ENCODE peak calls at places on chromosomes 3 and 15, in seven cellular contexts. One of them, this sample, is unnamed.

GRCh38 chr3:182682263-182683229 is 110.8 kb upstream of the ATP11B start:
- DNase-seq in neural crest cell: peak
- DNase-seq in activated T-cell treated with anti-CD3 and anti-CD28 coated beads for 4 hours: peak
- DNase-seq in EH: peak
- DNase-seq in foreskin fibroblast: peak
- DNase-seq in LoVo: peak
- DNase-seq in activated CD4-positive, alpha-beta T cell treated with anti-CD3 and anti-CD28 coated beads for 1 hour: peak
- DNase-seq in this sample: no peak

GRCh38 chr15:56537881-56538280 is 72.9 kb upstream of the MNS1 start:
- DNase-seq in neural crest cell: no peak
- DNase-seq in activated T-cell treated with anti-CD3 and anti-CD28 coated beads for 4 hours: peak
- DNase-seq in EH: no peak
- DNase-seq in foreskin fibroblast: no peak
- DNase-seq in LoVo: no peak
- DNase-seq in activated CD4-positive, alpha-beta T cell treated with anti-CD3 and anti-CD28 coated beads for 1 hour: no peak
- DNase-seq in this sample: no peak

GRCh38 chr15:59371458-59372351 is 966 bp downstream of the MYO1E start:
- DNase-seq in neural crest cell: no peak
- DNase-seq in activated T-cell treated with anti-CD3 and anti-CD28 coated beads for 4 hours: no peak
- DNase-seq in EH: peak
- DNase-seq in foreskin fibroblast: no peak
- DNase-seq in LoVo: peak
- DNase-seq in activated CD4-positive, alpha-beta T cell treated with anti-CD3 and anti-CD28 coated beads for 1 hour: no peak
- DNase-seq in this sample: no peak

GRCh38 chr3:57889807-57890206 is 118.4 kb upstream of the FLNB start:
- DNase-seq in neural crest cell: no peak
- DNase-seq in activated T-cell treated with anti-CD3 and anti-CD28 coated beads for 4 hours: no peak
- DNase-seq in EH: peak
- DNase-seq in foreskin fibroblast: no peak
- DNase-seq in LoVo: no peak
- DNase-seq in activated CD4-positive, alpha-beta T cell treated with anti-CD3 and anti-CD28 coated beads for 1 hour: no peak
- DNase-seq in this sample: no peak

GRCh38 chr3:126473292-126474168 is 2.2 kb downstream of the ZXDC start:
- DNase-seq in neural crest cell: no peak
- DNase-seq in activated T-cell treated with anti-CD3 and anti-CD28 coated beads for 4 hours: no peak
- DNase-seq in EH: no peak
- DNase-seq in foreskin fibroblast: no peak
- DNase-seq in LoVo: no peak
- DNase-seq in activated CD4-positive, alpha-beta T cell treated with anti-CD3 and anti-CD28 coated beads for 1 hour: no peak
- DNase-seq in this sample: no peak

GRCh38 chr3:100706365-100706764 is 2.9 kb upstream of the TFG start:
- DNase-seq in neural crest cell: no peak
- DNase-seq in activated T-cell treated with anti-CD3 and anti-CD28 coated beads for 4 hours: no peak
- DNase-seq in EH: peak
- DNase-seq in foreskin fibroblast: no peak
- DNase-seq in LoVo: no peak
- DNase-seq in activated CD4-positive, alpha-beta T cell treated with anti-CD3 and anti-CD28 coated beads for 1 hour: no peak
- DNase-seq in this sample: peak

GRCh38 chr15:99403597-99403996 is 152.3 kb downstream of the LRRC28 start:
- DNase-seq in neural crest cell: no peak
- DNase-seq in activated T-cell treated with anti-CD3 and anti-CD28 coated beads for 4 hours: no peak
- DNase-seq in EH: no peak
- DNase-seq in foreskin fibroblast: no peak
- DNase-seq in LoVo: no peak
- DNase-seq in activated CD4-positive, alpha-beta T cell treated with anti-CD3 and anti-CD28 coated beads for 1 hour: no peak
- DNase-seq in this sample: no peak

GRCh38 chr15:83379574-83379973 is 67.6 kb upstream of the SH3GL3 start:
- DNase-seq in neural crest cell: no peak
- DNase-seq in activated T-cell treated with anti-CD3 and anti-CD28 coated beads for 4 hours: no peak
- DNase-seq in EH: peak
- DNase-seq in foreskin fibroblast: no peak
- DNase-seq in LoVo: peak
- DNase-seq in activated CD4-positive, alpha-beta T cell treated with anti-CD3 and anti-CD28 coated beads for 1 hour: no peak
- DNase-seq in this sample: peak

GRCh38 chr3:50242778-50243551 is 7.0 kb downstream of the GNAI2 start:
- DNase-seq in neural crest cell: no peak
- DNase-seq in activated T-cell treated with anti-CD3 and anti-CD28 coated beads for 4 hours: no peak
- DNase-seq in EH: peak
- DNase-seq in foreskin fibroblast: no peak
- DNase-seq in LoVo: no peak
- DNase-seq in activated CD4-positive, alpha-beta T cell treated with anti-CD3 and anti-CD28 coated beads for 1 hour: no peak
- DNase-seq in this sample: no peak

GRCh38 chr15:101772921-101773320 is 30.4 kb upstream of the OR4F6 start:
- DNase-seq in neural crest cell: no peak
- DNase-seq in activated T-cell treated with anti-CD3 and anti-CD28 coated beads for 4 hours: no peak
- DNase-seq in EH: no peak
- DNase-seq in foreskin fibroblast: no peak
- DNase-seq in LoVo: no peak
- DNase-seq in activated CD4-positive, alpha-beta T cell treated with anti-CD3 and anti-CD28 coated beads for 1 hour: no peak
- DNase-seq in this sample: no peak

GRCh38 chr3:56783644-56784451 is 17.9 kb downstream of the ARHGEF3 start:
- DNase-seq in neural crest cell: no peak
- DNase-seq in activated T-cell treated with anti-CD3 and anti-CD28 coated beads for 4 hours: peak
- DNase-seq in EH: peak
- DNase-seq in foreskin fibroblast: peak
- DNase-seq in LoVo: peak
- DNase-seq in activated CD4-positive, alpha-beta T cell treated with anti-CD3 and anti-CD28 coated beads for 1 hour: peak
- DNase-seq in this sample: no peak

GRCh38 chr15:64561997-64562396 is 101.6 kb downstream of the ZNF609 start:
- DNase-seq in neural crest cell: no peak
- DNase-seq in activated T-cell treated with anti-CD3 and anti-CD28 coated beads for 4 hours: no peak
- DNase-seq in EH: no peak
- DNase-seq in foreskin fibroblast: no peak
- DNase-seq in LoVo: no peak
- DNase-seq in activated CD4-positive, alpha-beta T cell treated with anti-CD3 and anti-CD28 coated beads for 1 hour: no peak
- DNase-seq in this sample: no peak

GRCh38 chr3:10517616-10518015 is 12.2 kb upstream of the ATP2B2 start:
- DNase-seq in neural crest cell: no peak
- DNase-seq in activated T-cell treated with anti-CD3 and anti-CD28 coated beads for 4 hours: no peak
- DNase-seq in EH: no peak
- DNase-seq in foreskin fibroblast: no peak
- DNase-seq in LoVo: no peak
- DNase-seq in activated CD4-positive, alpha-beta T cell treated with anti-CD3 and anti-CD28 coated beads for 1 hour: no peak
- DNase-seq in this sample: no peak

GRCh38 chr3:110608566-110608965 is 463.1 kb upstream of the NECTIN3 start:
- DNase-seq in neural crest cell: no peak
- DNase-seq in activated T-cell treated with anti-CD3 and anti-CD28 coated beads for 4 hours: no peak
- DNase-seq in EH: peak
- DNase-seq in foreskin fibroblast: peak
- DNase-seq in LoVo: no peak
- DNase-seq in activated CD4-positive, alpha-beta T cell treated with anti-CD3 and anti-CD28 coated beads for 1 hour: no peak
- DNase-seq in this sample: peak

GRCh38 chr3:49779378-49780079 is 6.8 kb downstream of the IP6K1 start:
- DNase-seq in neural crest cell: no peak
- DNase-seq in activated T-cell treated with anti-CD3 and anti-CD28 coated beads for 4 hours: no peak
- DNase-seq in EH: no peak
- DNase-seq in foreskin fibroblast: no peak
- DNase-seq in LoVo: no peak
- DNase-seq in activated CD4-positive, alpha-beta T cell treated with anti-CD3 and anti-CD28 coated beads for 1 hour: no peak
- DNase-seq in this sample: no peak

GRCh38 chr3:52401021-52401420 is 43.9 kb downstream of the SEMA3G start:
- DNase-seq in neural crest cell: no peak
- DNase-seq in activated T-cell treated with anti-CD3 and anti-CD28 coated beads for 4 hours: no peak
- DNase-seq in EH: no peak
- DNase-seq in foreskin fibroblast: no peak
- DNase-seq in LoVo: no peak
- DNase-seq in activated CD4-positive, alpha-beta T cell treated with anti-CD3 and anti-CD28 coated beads for 1 hour: no peak
- DNase-seq in this sample: no peak

GRCh38 chr3:171566803-171567422 is 106.7 kb upstream of the TNIK start:
- DNase-seq in neural crest cell: no peak
- DNase-seq in activated T-cell treated with anti-CD3 and anti-CD28 coated beads for 4 hours: no peak
- DNase-seq in EH: peak
- DNase-seq in foreskin fibroblast: peak
- DNase-seq in LoVo: peak
- DNase-seq in activated CD4-positive, alpha-beta T cell treated with anti-CD3 and anti-CD28 coated beads for 1 hour: no peak
- DNase-seq in this sample: peak

GRCh38 chr3:112293368-112294321 is at the start of gene SLC9C1:
- DNase-seq in neural crest cell: peak
- DNase-seq in activated T-cell treated with anti-CD3 and anti-CD28 coated beads for 4 hours: peak
- DNase-seq in EH: peak
- DNase-seq in foreskin fibroblast: peak
- DNase-seq in LoVo: peak
- DNase-seq in activated CD4-positive, alpha-beta T cell treated with anti-CD3 and anti-CD28 coated beads for 1 hour: no peak
- DNase-seq in this sample: peak

GRCh38 chr3:164451083-164451910 is 627.0 kb downstream of the SI start:
- DNase-seq in neural crest cell: no peak
- DNase-seq in activated T-cell treated with anti-CD3 and anti-CD28 coated beads for 4 hours: no peak
- DNase-seq in EH: no peak
- DNase-seq in foreskin fibroblast: no peak
- DNase-seq in LoVo: no peak
- DNase-seq in activated CD4-positive, alpha-beta T cell treated with anti-CD3 and anti-CD28 coated beads for 1 hour: no peak
- DNase-seq in this sample: peak

GRCh38 chr15:63506537-63507035 is 2.2 kb downstream of the USP3 start:
- DNase-seq in neural crest cell: no peak
- DNase-seq in activated T-cell treated with anti-CD3 and anti-CD28 coated beads for 4 hours: no peak
- DNase-seq in EH: peak
- DNase-seq in foreskin fibroblast: no peak
- DNase-seq in LoVo: peak
- DNase-seq in activated CD4-positive, alpha-beta T cell treated with anti-CD3 and anti-CD28 coated beads for 1 hour: no peak
- DNase-seq in this sample: peak

GRCh38 chr3:157160652-157161480 is 919 bp upstream of the CCNL1 start:
- DNase-seq in neural crest cell: no peak
- DNase-seq in activated T-cell treated with anti-CD3 and anti-CD28 coated beads for 4 hours: peak
- DNase-seq in EH: peak
- DNase-seq in foreskin fibroblast: peak
- DNase-seq in LoVo: peak
- DNase-seq in activated CD4-positive, alpha-beta T cell treated with anti-CD3 and anti-CD28 coated beads for 1 hour: peak
- DNase-seq in this sample: peak

GRCh38 chr15:41791547-41791937 is 17.3 kb downstream of the MAPKBP1 start:
- DNase-seq in neural crest cell: no peak
- DNase-seq in activated T-cell treated with anti-CD3 and anti-CD28 coated beads for 4 hours: no peak
- DNase-seq in EH: no peak
- DNase-seq in foreskin fibroblast: no peak
- DNase-seq in LoVo: no peak
- DNase-seq in activated CD4-positive, alpha-beta T cell treated with anti-CD3 and anti-CD28 coated beads for 1 hour: no peak
- DNase-seq in this sample: no peak

GRCh38 chr3:58562498-58562897 is 14.7 kb downstream of the FAM107A start:
- DNase-seq in neural crest cell: no peak
- DNase-seq in activated T-cell treated with anti-CD3 and anti-CD28 coated beads for 4 hours: no peak
- DNase-seq in EH: no peak
- DNase-seq in foreskin fibroblast: no peak
- DNase-seq in LoVo: no peak
- DNase-seq in activated CD4-positive, alpha-beta T cell treated with anti-CD3 and anti-CD28 coated beads for 1 hour: no peak
- DNase-seq in this sample: no peak

GRCh38 chr3:86969500-86970189 is 21.3 kb downstream of the VGLL3 start:
- DNase-seq in neural crest cell: no peak
- DNase-seq in activated T-cell treated with anti-CD3 and anti-CD28 coated beads for 4 hours: no peak
- DNase-seq in EH: peak
- DNase-seq in foreskin fibroblast: no peak
- DNase-seq in LoVo: peak
- DNase-seq in activated CD4-positive, alpha-beta T cell treated with anti-CD3 and anti-CD28 coated beads for 1 hour: no peak
- DNase-seq in this sample: peak

GRCh38 chr15:41923424-41923999 is 29.7 kb upstream of the SPTBN5 start:
- DNase-seq in neural crest cell: no peak
- DNase-seq in activated T-cell treated with anti-CD3 and anti-CD28 coated beads for 4 hours: no peak
- DNase-seq in EH: no peak
- DNase-seq in foreskin fibroblast: no peak
- DNase-seq in LoVo: no peak
- DNase-seq in activated CD4-positive, alpha-beta T cell treated with anti-CD3 and anti-CD28 coated beads for 1 hour: no peak
- DNase-seq in this sample: no peak

GRCh38 chr3:120693439-120694172 is 11.6 kb upstream of the HGD start:
- DNase-seq in neural crest cell: no peak
- DNase-seq in activated T-cell treated with anti-CD3 and anti-CD28 coated beads for 4 hours: no peak
- DNase-seq in EH: peak
- DNase-seq in foreskin fibroblast: no peak
- DNase-seq in LoVo: peak
- DNase-seq in activated CD4-positive, alpha-beta T cell treated with anti-CD3 and anti-CD28 coated beads for 1 hour: no peak
- DNase-seq in this sample: peak

GRCh38 chr15:73683624-73684536 is at the start of gene CD276:
- DNase-seq in neural crest cell: peak
- DNase-seq in activated T-cell treated with anti-CD3 and anti-CD28 coated beads for 4 hours: no peak
- DNase-seq in EH: peak
- DNase-seq in foreskin fibroblast: peak
- DNase-seq in LoVo: peak
- DNase-seq in activated CD4-positive, alpha-beta T cell treated with anti-CD3 and anti-CD28 coated beads for 1 hour: no peak
- DNase-seq in this sample: peak

GRCh38 chr15:77327168-77327567 is 92.7 kb downstream of the PEAK1 start:
- DNase-seq in neural crest cell: no peak
- DNase-seq in activated T-cell treated with anti-CD3 and anti-CD28 coated beads for 4 hours: no peak
- DNase-seq in EH: peak
- DNase-seq in foreskin fibroblast: no peak
- DNase-seq in LoVo: no peak
- DNase-seq in activated CD4-positive, alpha-beta T cell treated with anti-CD3 and anti-CD28 coated beads for 1 hour: no peak
- DNase-seq in this sample: no peak

GRCh38 chr3:108610651-108611050 is 21.1 kb downstream of the DZIP3 start:
- DNase-seq in neural crest cell: no peak
- DNase-seq in activated T-cell treated with anti-CD3 and anti-CD28 coated beads for 4 hours: no peak
- DNase-seq in EH: no peak
- DNase-seq in foreskin fibroblast: no peak
- DNase-seq in LoVo: no peak
- DNase-seq in activated CD4-positive, alpha-beta T cell treated with anti-CD3 and anti-CD28 coated beads for 1 hour: no peak
- DNase-seq in this sample: no peak

GRCh38 chr3:100244264-100244663 is 16.5 kb upstream of the TBC1D23 start:
- DNase-seq in neural crest cell: no peak
- DNase-seq in activated T-cell treated with anti-CD3 and anti-CD28 coated beads for 4 hours: no peak
- DNase-seq in EH: no peak
- DNase-seq in foreskin fibroblast: no peak
- DNase-seq in LoVo: no peak
- DNase-seq in activated CD4-positive, alpha-beta T cell treated with anti-CD3 and anti-CD28 coated beads for 1 hour: no peak
- DNase-seq in this sample: no peak

This sample was measured in HCEC 1CT.